ENCODE peak calls at places on chromosomes 6 and 20, in four cellular contexts. O, E, N and G are unnamed samples.

GRCh38 chr20:49270177-49270576 is 7.7 kb downstream of the ZNFX1 start:
- DNase-seq in O (no peak), E (no peak), N (no peak), G (no peak)

GRCh38 chr6:94417364-94417763 is 998.0 kb upstream of the EPHA7 start:
- DNase-seq in O (no peak), E (no peak), N (no peak), G (no peak)

GRCh38 chr6:49548613-49549304 is 1.7 kb upstream of the C6orf141 start:
- DNase-seq in O (no peak), E (no peak), N (no peak), G (no peak)

GRCh38 chr20:36836591-36837329 is 39.2 kb upstream of the TLDC2 start:
- DNase-seq in O (peak; percentile 68), E (peak; percentile 61), N (peak; percentile 39), G (peak; percentile 64)

GRCh38 chr20:60131375-60131774 is 173.2 kb downstream of the CDH26 start:
- DNase-seq in O (no peak), E (no peak), N (no peak), G (no peak)

GRCh38 chr6:164151161-164151728 is 736.7 kb downstream of the QKI start:
- DNase-seq in O (no peak), E (no peak), N (no peak), G (no peak)

GRCh38 chr20:22312744-22313346 is 271.5 kb downstream of the FOXA2 start:
- DNase-seq in O (peak; percentile 23), E (peak; percentile 40), N (peak; percentile 65), G (peak; percentile 66)

GRCh38 chr6:49423817-49424216 is 39.2 kb downstream of the MMUT start:
- DNase-seq in O (no peak), E (peak; percentile 24), N (peak; percentile 27), G (peak; percentile 55)

GRCh38 chr6:123745877-123746276 is 57.8 kb upstream of the NKAIN2 start:
- DNase-seq in O (no peak), E (peak; percentile 64), N (no peak), G (no peak)

GRCh38 chr6:138498575-138499302 is 555 bp downstream of the NHSL1 start:
- DNase-seq in O (no peak), E (no peak), N (no peak), G (no peak)

GRCh38 chr6:75096986-75097385 is 108.9 kb downstream of the COL12A1 start:
- DNase-seq in O (no peak), E (no peak), N (no peak), G (no peak)

GRCh38 chr20:62453186-62453808 is 22.5 kb downstream of the GATA5 start:
- DNase-seq in O (no peak), E (no peak), N (no peak), G (no peak)

GRCh38 chr6:10569392-10570127 is 48.4 kb downstream of the GCNT2 start:
- DNase-seq in O (no peak), E (no peak), N (no peak), G (no peak)

GRCh38 chr6:142207265-142207877 is 60.3 kb downstream of the VTA1 start:
- DNase-seq in O (peak; percentile 26), E (peak; percentile 74), N (peak; percentile 63), G (peak; percentile 69)

DNA sequence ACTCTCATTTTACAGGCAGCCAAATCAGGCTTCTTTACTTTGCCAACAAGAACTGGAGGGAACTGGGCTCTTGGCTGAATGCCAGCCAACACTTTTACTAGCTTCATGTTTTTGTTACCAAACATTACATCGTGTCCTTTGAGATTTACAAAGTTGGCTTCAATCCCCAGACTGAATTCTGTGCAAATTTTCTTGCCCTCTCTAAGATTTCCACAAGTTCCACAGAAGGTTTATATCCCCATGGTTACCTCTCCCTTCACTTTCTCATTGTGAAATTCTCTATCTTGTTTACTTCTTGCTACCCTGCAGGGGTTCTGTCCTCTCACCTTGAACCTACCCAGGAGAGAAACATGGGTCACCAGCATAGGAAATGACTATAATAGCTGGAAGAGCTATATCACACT is 37.6 kb upstream of the PLCB1 start:
- DNase-seq in O (no peak), E (peak; percentile 92), N (peak; percentile 85), G (peak; percentile 46)
- H3K9ac ChIP-seq in O (no peak overlapping the region), E (no peak overlapping the region), N (peak overlapping the region; percentile 3), G (no peak overlapping the region)

DNA sequence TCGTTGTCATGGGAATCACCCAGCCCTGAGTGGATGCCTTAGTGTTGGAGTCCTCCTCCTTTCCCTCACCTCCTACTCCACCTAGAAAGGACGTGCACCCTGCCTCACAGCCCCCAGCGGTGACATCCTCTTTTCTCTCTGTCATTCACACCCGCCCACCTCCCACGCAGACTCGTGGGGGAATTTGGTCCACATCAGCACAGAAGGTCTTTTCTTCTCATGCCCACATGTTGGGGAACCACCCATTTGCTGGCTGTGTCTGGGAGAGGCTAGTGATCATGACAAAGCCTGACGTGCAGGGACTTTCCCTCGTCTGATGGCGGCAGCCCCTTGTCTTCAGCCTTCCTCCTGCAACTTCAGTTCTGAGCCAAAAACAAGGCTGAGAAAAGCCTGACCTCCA is 96.0 kb upstream of the CNKSR3 start:
- DNase-seq in O (no peak), E (no peak), N (no peak), G (no peak)
- H3K4me3 ChIP-seq in O (no peak overlapping the region), E (no peak overlapping the region), N (no peak overlapping the region), G (no peak overlapping the region)

DNA sequence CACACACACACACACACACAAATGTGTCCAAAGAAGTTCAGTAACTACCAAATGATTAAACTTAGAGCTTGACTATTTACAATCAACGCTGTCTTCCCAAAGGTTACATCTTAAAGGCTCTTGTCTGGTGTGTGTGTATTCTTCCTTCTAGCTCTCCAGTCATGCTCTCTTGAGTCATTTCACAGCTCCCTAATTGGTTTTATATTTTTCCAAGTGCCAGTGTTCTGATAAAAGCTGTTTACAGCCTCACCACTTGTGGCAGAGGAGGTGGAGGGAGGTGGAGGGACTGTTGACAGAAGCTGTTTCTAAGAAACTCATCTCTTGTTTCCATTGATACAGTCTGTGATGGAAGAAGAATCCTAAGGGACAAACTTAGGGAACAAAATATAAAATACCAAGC is 64.0 kb downstream of the QRSL1 start:
- DNase-seq in O (no peak), E (no peak), N (no peak), G (no peak)
- H3K9ac ChIP-seq in O (no peak overlapping the region), E (no peak overlapping the region), N (no peak overlapping the region), G (no peak overlapping the region)

GRCh38 chr20:47727170-47727880 is 58.0 kb downstream of the SULF2 start:
- DNase-seq in O (no peak), E (no peak), N (no peak), G (no peak)

GRCh38 chr20:47730744-47731143 is 54.5 kb downstream of the SULF2 start:
- DNase-seq in O (no peak), E (no peak), N (no peak), G (no peak)

GRCh38 chr20:47726632-47727031 is 58.6 kb downstream of the SULF2 start:
- DNase-seq in O (no peak), E (no peak), N (no peak), G (no peak)

GRCh38 chr20:47725248-47725973 is 59.9 kb downstream of the SULF2 start:
- DNase-seq in O (peak; percentile 82), E (peak; percentile 80), N (peak; percentile 88), G (peak; percentile 93)

GRCh38 chr20:47727909-47728361 is 57.3 kb downstream of the SULF2 start:
- DNase-seq in O (no peak), E (no peak), N (no peak), G (no peak)
- H3K4me3 ChIP-seq in O (no peak overlapping the region), E (no peak overlapping the region), N (no peak overlapping the region), G (no peak overlapping the region)

GRCh38 chr6:30881987-30882763 is 2.1 kb upstream of the DDR1 start:
- DNase-seq in O (no peak), E (peak; percentile 60), N (peak; percentile 63), G (no peak)
- H3K9ac ChIP-seq in O (peak overlapping the region; percentile 92), E (no peak overlapping the region), N (peak overlapping the region; percentile 23), G (peak overlapping the region; percentile 92)